ENCODE peak calls at places on chromosomes 4 and X, in ten cellular contexts. Z, L, D, M, W, E, X, R, T and N are unnamed samples.

GRCh38 chrX:72568406-72569092 is 4.1 kb downstream of the HDAC8 start:
- DNase-seq in R (no peak), L (no peak), E (no peak), T (peak), W (no peak), D (no peak), X (no peak), Z (no peak), M (no peak), N (peak)

GRCh38 chrX:9873952-9874351 is 87.7 kb downstream of the SHROOM2 start:
- DNase-seq in E (peak), Z (peak), L (peak), D (peak), T (peak), X (no peak), M (peak), W (peak), R (peak), N (peak)

GRCh38 chrX:38036471-38036870 is 30.1 kb downstream of the SYTL5 start:
- DNase-seq in X (no peak), D (no peak), M (no peak), W (no peak), E (no peak), L (no peak), T (no peak), R (no peak), Z (no peak), N (no peak)

GRCh38 chr4:98283219-98284199 is 22.3 kb downstream of the RAP1GDS1 start:
- DNase-seq in E (no peak), W (no peak), R (no peak), D (no peak), L (no peak), T (no peak), Z (no peak), X (no peak), M (no peak), N (no peak)

GRCh38 chrX:86148024-86148511 is at the start of gene DACH2:
- DNase-seq in M (peak), L (peak), R (no peak), X (peak), T (peak), W (peak), E (peak), D (no peak), Z (peak), N (peak)

GRCh38 chrX:9390693-9391368 is 74.0 kb upstream of the TBL1X start:
- DNase-seq in L (no peak), T (no peak), E (no peak), W (no peak), R (no peak), X (no peak), D (no peak), Z (no peak), M (no peak), N (no peak)

GRCh38 chr4:48375651-48376291 is 34.4 kb downstream of the SLAIN2 start:
- DNase-seq in D (peak), M (no peak), L (peak), W (peak), R (no peak), X (peak), T (peak), Z (no peak), E (no peak), N (peak)

GRCh38 chrX:24347871-24348270 is 12.6 kb upstream of the SUPT20HL1 start:
- DNase-seq in L (no peak), Z (no peak), M (no peak), T (no peak), D (no peak), X (no peak), R (no peak), E (no peak), W (no peak), N (no peak)

GRCh38 chr4:183611210-183611830 is 47.7 kb downstream of the RWDD4 start:
- DNase-seq in W (no peak), M (no peak), D (no peak), Z (no peak), E (no peak), X (no peak), T (no peak), L (no peak), R (no peak), N (no peak)

GRCh38 chr4:113593400-113594230 is 167.9 kb downstream of the CAMK2D start:
- DNase-seq in E (no peak), Z (no peak), D (no peak), L (no peak), M (no peak), R (no peak), T (no peak), X (no peak), W (no peak), N (no peak)